ENCODE peak calls at places on chromosomes 7 and 10, in eight cellular contexts. One of them, this sample, is unnamed.

GRCh38 chr10:23001901-23002516 is 74.2 kb downstream of the ARMC3 start:
- DNase-seq in thoracic aorta: no peak
- DNase-seq in pancreas: no peak
- DNase-seq in bronchial epithelial cell: no peak
- DNase-seq in ovary: no peak
- DNase-seq in WTC11: peak
- DNase-seq in endothelial cell: no peak
- DNase-seq in astrocyte of the spinal cord: no peak
- DNase-seq in this sample: peak

GRCh38 chr7:159031135-159031701 is 113.4 kb downstream of the VIPR2 start:
- DNase-seq in bronchial epithelial cell: no peak
- DNase-seq in astrocyte of the spinal cord: no peak
- DNase-seq in WTC11: peak
- DNase-seq in endothelial cell: peak
- DNase-seq in thoracic aorta: no peak
- DNase-seq in ovary: peak
- DNase-seq in pancreas: peak
- DNase-seq in this sample: peak

GRCh38 chr10:18020523-18020922 is 68.8 kb downstream of the SLC39A12 start:
- DNase-seq in thoracic aorta: no peak
- DNase-seq in endothelial cell: no peak
- DNase-seq in astrocyte of the spinal cord: no peak
- DNase-seq in bronchial epithelial cell: peak
- DNase-seq in ovary: no peak
- DNase-seq in pancreas: no peak
- DNase-seq in WTC11: no peak
- DNase-seq in this sample: no peak

GRCh38 chr7:116552616-116553015 is 27.8 kb downstream of the CAV1 start:
- DNase-seq in ovary: no peak
- DNase-seq in WTC11: no peak
- DNase-seq in bronchial epithelial cell: peak
- DNase-seq in astrocyte of the spinal cord: peak
- DNase-seq in pancreas: no peak
- DNase-seq in endothelial cell: no peak
- DNase-seq in thoracic aorta: no peak
- DNase-seq in this sample: no peak

GRCh38 chr7:116576350-116577319 is 51.8 kb downstream of the CAV1 start:
- DNase-seq in endothelial cell: no peak
- DNase-seq in thoracic aorta: peak
- DNase-seq in bronchial epithelial cell: peak
- DNase-seq in pancreas: no peak
- DNase-seq in WTC11: no peak
- DNase-seq in ovary: no peak
- DNase-seq in astrocyte of the spinal cord: peak
- DNase-seq in this sample: no peak

GRCh38 chr7:22350466-22351328 is 6.3 kb downstream of the RAPGEF5 start:
- DNase-seq in ovary: no peak
- DNase-seq in thoracic aorta: no peak
- DNase-seq in astrocyte of the spinal cord: peak
- DNase-seq in endothelial cell: no peak
- DNase-seq in WTC11: no peak
- DNase-seq in pancreas: no peak
- DNase-seq in bronchial epithelial cell: peak
- DNase-seq in this sample: no peak

GRCh38 chr10:74922921-74923320 is 96.5 kb downstream of the KAT6B start:
- DNase-seq in thoracic aorta: no peak
- DNase-seq in WTC11: no peak
- DNase-seq in astrocyte of the spinal cord: peak
- DNase-seq in endothelial cell: no peak
- DNase-seq in ovary: no peak
- DNase-seq in pancreas: no peak
- DNase-seq in bronchial epithelial cell: peak
- DNase-seq in this sample: no peak

GRCh38 chr7:80954181-80954580 is 35.3 kb upstream of the SEMA3C start:
- DNase-seq in astrocyte of the spinal cord: no peak
- DNase-seq in endothelial cell: no peak
- DNase-seq in pancreas: no peak
- DNase-seq in WTC11: no peak
- DNase-seq in ovary: no peak
- DNase-seq in thoracic aorta: no peak
- DNase-seq in bronchial epithelial cell: no peak
- DNase-seq in this sample: no peak

GRCh38 chr10:103890194-103890658 is 27.8 kb downstream of the STN1 start:
- DNase-seq in thoracic aorta: no peak
- DNase-seq in pancreas: peak
- DNase-seq in endothelial cell: no peak
- DNase-seq in bronchial epithelial cell: peak
- DNase-seq in astrocyte of the spinal cord: no peak
- DNase-seq in WTC11: no peak
- DNase-seq in ovary: no peak
- DNase-seq in this sample: no peak

GRCh38 chr10:79328737-79329504 is 18.3 kb upstream of the PPIF start:
- DNase-seq in thoracic aorta: no peak
- DNase-seq in endothelial cell: no peak
- DNase-seq in ovary: no peak
- DNase-seq in astrocyte of the spinal cord: no peak
- DNase-seq in pancreas: peak
- DNase-seq in WTC11: no peak
- DNase-seq in bronchial epithelial cell: peak
- DNase-seq in this sample: no peak

GRCh38 chr10:73601486-73601921 is 10.4 kb upstream of the USP54 start:
- DNase-seq in bronchial epithelial cell: peak
- DNase-seq in WTC11: no peak
- DNase-seq in pancreas: no peak
- DNase-seq in ovary: no peak
- DNase-seq in astrocyte of the spinal cord: no peak
- DNase-seq in endothelial cell: no peak
- DNase-seq in thoracic aorta: no peak
- DNase-seq in this sample: no peak

GRCh38 chr10:22655312-22655973 is 58.9 kb downstream of the PIP4K2A start:
- DNase-seq in pancreas: no peak
- DNase-seq in endothelial cell: no peak
- DNase-seq in thoracic aorta: no peak
- DNase-seq in ovary: no peak
- DNase-seq in bronchial epithelial cell: peak
- DNase-seq in WTC11: no peak
- DNase-seq in astrocyte of the spinal cord: peak
- DNase-seq in this sample: no peak

GRCh38 chr10:110765513-110766375 is 106.0 kb upstream of the PDCD4 start:
- DNase-seq in bronchial epithelial cell: peak
- DNase-seq in ovary: no peak
- DNase-seq in astrocyte of the spinal cord: peak
- DNase-seq in endothelial cell: no peak
- DNase-seq in thoracic aorta: no peak
- DNase-seq in pancreas: no peak
- DNase-seq in WTC11: no peak
- DNase-seq in this sample: no peak

GRCh38 chr10:987635-987905 is 664 bp upstream of the GTPBP4 start:
- DNase-seq in thoracic aorta: no peak
- DNase-seq in pancreas: no peak
- DNase-seq in ovary: no peak
- DNase-seq in WTC11: peak
- DNase-seq in astrocyte of the spinal cord: peak
- DNase-seq in bronchial epithelial cell: peak
- DNase-seq in endothelial cell: no peak
- DNase-seq in this sample: no peak

GRCh38 chr7:95396136-95397032 is at the start of gene PON3:
- DNase-seq in bronchial epithelial cell: peak
- DNase-seq in pancreas: peak
- DNase-seq in astrocyte of the spinal cord: no peak
- DNase-seq in thoracic aorta: no peak
- DNase-seq in endothelial cell: peak
- DNase-seq in WTC11: peak
- DNase-seq in ovary: peak
- DNase-seq in this sample: no peak

GRCh38 chr7:44743750-44744149 is 4.9 kb upstream of the ZMIZ2 start:
- DNase-seq in WTC11: no peak
- DNase-seq in ovary: no peak
- DNase-seq in endothelial cell: no peak
- DNase-seq in bronchial epithelial cell: no peak
- DNase-seq in astrocyte of the spinal cord: no peak
- DNase-seq in thoracic aorta: no peak
- DNase-seq in pancreas: no peak
- DNase-seq in this sample: no peak

GRCh38 chr10:96610817-96611216 is 24.0 kb upstream of the TM9SF3 start:
- DNase-seq in endothelial cell: no peak
- DNase-seq in ovary: no peak
- DNase-seq in bronchial epithelial cell: no peak
- DNase-seq in pancreas: no peak
- DNase-seq in thoracic aorta: no peak
- DNase-seq in astrocyte of the spinal cord: no peak
- DNase-seq in WTC11: no peak
- DNase-seq in this sample: no peak

GRCh38 chr7:132402751-132403245 is 173.5 kb downstream of the PLXNA4 start:
- DNase-seq in astrocyte of the spinal cord: peak
- DNase-seq in ovary: peak
- DNase-seq in pancreas: no peak
- DNase-seq in endothelial cell: no peak
- DNase-seq in bronchial epithelial cell: no peak
- DNase-seq in thoracic aorta: peak
- DNase-seq in WTC11: no peak
- DNase-seq in this sample: no peak

GRCh38 chr7:7425321-7425720 is 110.4 kb downstream of the COL28A1 start:
- DNase-seq in ovary: no peak
- DNase-seq in astrocyte of the spinal cord: no peak
- DNase-seq in bronchial epithelial cell: no peak
- DNase-seq in thoracic aorta: no peak
- DNase-seq in pancreas: no peak
- DNase-seq in WTC11: no peak
- DNase-seq in endothelial cell: no peak
- DNase-seq in this sample: no peak

GRCh38 chr7:29177963-29178612 is 16.5 kb upstream of the CHN2 start:
- DNase-seq in pancreas: no peak
- DNase-seq in thoracic aorta: no peak
- DNase-seq in ovary: peak
- DNase-seq in astrocyte of the spinal cord: peak
- DNase-seq in endothelial cell: no peak
- DNase-seq in WTC11: no peak
- DNase-seq in bronchial epithelial cell: peak
- DNase-seq in this sample: no peak

GRCh38 chr7:5426226-5426475 is 2.5 kb upstream of the TNRC18 start:
- DNase-seq in endothelial cell: no peak
- DNase-seq in bronchial epithelial cell: peak
- DNase-seq in WTC11: no peak
- DNase-seq in ovary: no peak
- DNase-seq in astrocyte of the spinal cord: peak
- DNase-seq in pancreas: no peak
- DNase-seq in thoracic aorta: no peak
- DNase-seq in this sample: no peak

GRCh38 chr7:5429253-5429856 is 5.7 kb upstream of the TNRC18 start:
- DNase-seq in thoracic aorta: no peak
- DNase-seq in bronchial epithelial cell: peak
- DNase-seq in astrocyte of the spinal cord: peak
- DNase-seq in endothelial cell: peak
- DNase-seq in WTC11: peak
- DNase-seq in pancreas: peak
- DNase-seq in ovary: peak
- DNase-seq in this sample: no peak

GRCh38 chr7:5429857-5430611 is 6.4 kb upstream of the TNRC18 start:
- DNase-seq in thoracic aorta: no peak
- DNase-seq in pancreas: peak
- DNase-seq in bronchial epithelial cell: peak
- DNase-seq in WTC11: no peak
- DNase-seq in endothelial cell: no peak
- DNase-seq in ovary: peak
- DNase-seq in astrocyte of the spinal cord: no peak
- DNase-seq in this sample: no peak

GRCh38 chr7:5430612-5430947 is 6.9 kb upstream of the TNRC18 start:
- DNase-seq in thoracic aorta: no peak
- DNase-seq in bronchial epithelial cell: no peak
- DNase-seq in ovary: no peak
- DNase-seq in pancreas: no peak
- DNase-seq in WTC11: no peak
- DNase-seq in endothelial cell: no peak
- DNase-seq in astrocyte of the spinal cord: no peak
- DNase-seq in this sample: no peak

GRCh38 chr7:5428470-5429252 is 5.0 kb upstream of the TNRC18 start:
- DNase-seq in endothelial cell: peak
- DNase-seq in ovary: peak
- DNase-seq in pancreas: peak
- DNase-seq in WTC11: peak
- DNase-seq in astrocyte of the spinal cord: peak
- DNase-seq in bronchial epithelial cell: peak
- DNase-seq in thoracic aorta: no peak
- DNase-seq in this sample: peak
- TF ChIP-seq CTCF in endothelial cell: no peak
- TF ChIP-seq CTCF in ovary: no peak
- TF ChIP-seq CTCF in pancreas: no peak
- TF ChIP-seq CTCF in WTC11: no peak
- TF ChIP-seq CTCF in astrocyte of the spinal cord: peak
- TF ChIP-seq CTCF in bronchial epithelial cell: peak
- TF ChIP-seq CTCF in thoracic aorta: no peak
- TF ChIP-seq CTCF in this sample: peak

DNA sequence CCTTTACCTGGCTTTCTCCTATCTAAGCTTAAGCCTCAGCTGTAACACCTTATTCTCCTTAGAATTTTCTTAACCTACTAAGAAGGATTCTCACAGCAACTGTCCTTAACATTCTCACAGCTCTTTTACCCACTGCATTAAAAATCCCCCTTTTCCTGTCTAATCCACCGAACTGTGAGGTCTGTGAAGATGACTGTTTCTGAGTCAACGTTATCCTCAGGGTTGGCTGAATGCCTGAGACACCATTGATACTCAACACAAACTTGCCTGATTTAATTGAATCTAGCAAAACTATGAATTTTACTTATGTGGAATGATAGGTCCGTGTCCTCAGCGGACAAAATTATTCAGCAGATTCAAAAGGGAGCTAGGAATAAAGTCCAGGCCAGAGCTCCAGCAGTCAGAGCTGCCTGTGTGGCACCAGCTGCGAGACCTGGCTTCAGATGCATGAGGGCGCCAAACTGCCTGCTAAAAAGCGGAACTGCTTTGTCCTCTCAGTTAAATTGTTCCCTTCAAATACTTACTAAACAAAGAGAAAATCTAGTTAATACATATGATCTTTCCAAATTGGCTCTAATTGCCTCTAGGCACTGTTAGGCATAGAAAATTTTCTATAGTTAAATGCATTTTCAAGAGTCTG is 33.4 kb upstream of the VWDE start:
- DNase-seq in astrocyte of the spinal cord: peak
- DNase-seq in thoracic aorta: no peak
- DNase-seq in bronchial epithelial cell: peak
- DNase-seq in pancreas: no peak
- DNase-seq in WTC11: peak
- DNase-seq in ovary: no peak
- DNase-seq in endothelial cell: peak
- DNase-seq in this sample: peak
- TF ChIP-seq CTCF in astrocyte of the spinal cord: peak
- TF ChIP-seq CTCF in thoracic aorta: no peak
- TF ChIP-seq CTCF in bronchial epithelial cell: peak
- TF ChIP-seq CTCF in pancreas: no peak
- TF ChIP-seq CTCF in WTC11: no peak
- TF ChIP-seq CTCF in ovary: no peak
- TF ChIP-seq CTCF in endothelial cell: no peak
- TF ChIP-seq CTCF in this sample: no peak

GRCh38 chr7:130277763-130278643 is 11.3 kb downstream of the CPA2 start:
- DNase-seq in astrocyte of the spinal cord: peak
- DNase-seq in WTC11: peak
- DNase-seq in endothelial cell: peak
- DNase-seq in thoracic aorta: no peak
- DNase-seq in bronchial epithelial cell: peak
- DNase-seq in pancreas: peak
- DNase-seq in ovary: peak
- DNase-seq in this sample: peak
- TF ChIP-seq CTCF in astrocyte of the spinal cord: peak
- TF ChIP-seq CTCF in WTC11: no peak
- TF ChIP-seq CTCF in endothelial cell: peak
- TF ChIP-seq CTCF in thoracic aorta: peak
- TF ChIP-seq CTCF in bronchial epithelial cell: peak
- TF ChIP-seq CTCF in pancreas: peak
- TF ChIP-seq CTCF in ovary: peak
- TF ChIP-seq CTCF in this sample: peak

GRCh38 chr7:124077546-124077945 is 44.7 kb upstream of the TMEM229A start:
- DNase-seq in astrocyte of the spinal cord: no peak
- DNase-seq in pancreas: no peak
- DNase-seq in WTC11: no peak
- DNase-seq in thoracic aorta: no peak
- DNase-seq in bronchial epithelial cell: no peak
- DNase-seq in ovary: no peak
- DNase-seq in endothelial cell: no peak
- DNase-seq in this sample: no peak
- TF ChIP-seq CTCF in astrocyte of the spinal cord: no peak
- TF ChIP-seq CTCF in pancreas: no peak
- TF ChIP-seq CTCF in WTC11: no peak
- TF ChIP-seq CTCF in thoracic aorta: no peak
- TF ChIP-seq CTCF in bronchial epithelial cell: no peak
- TF ChIP-seq CTCF in ovary: no peak
- TF ChIP-seq CTCF in endothelial cell: peak
- TF ChIP-seq CTCF in this sample: peak

This sample was measured in glutamatergic neuron.